ENCODE peak calls at places on chromosomes 5 and 9, in eight cellular contexts. N is NCI-H774, D is Calu3, C is iris pigment epithelial cell, M is HT-29, T is AG08395, R is skeletal muscle cell, V is psoas muscle. I is an unnamed sample.

GRCh38 chr9:106880863-106881262 is 17.9 kb downstream of the ZNF462 start:
- DNase-seq in V (peak), D (no peak), M (no peak), N (no peak), C (no peak), T (no peak), R (no peak), I (no peak)

GRCh38 chr5:160923927-160924705 is 72.1 kb upstream of the ATP10B start:
- DNase-seq in N (peak), R (no peak), C (no peak), M (peak), D (peak), T (no peak), V (no peak), I (no peak)

GRCh38 chr5:151663617-151664322 is 22.9 kb downstream of the SPARC start:
- DNase-seq in R (no peak), V (peak), C (no peak), N (no peak), T (no peak), M (no peak), D (no peak), I (no peak)

GRCh38 chr9:34328500-34328982 is 527 bp downstream of the KIF24 start:
- DNase-seq in N (no peak), C (no peak), D (no peak), T (no peak), R (no peak), M (no peak), V (no peak), I (no peak)

GRCh38 chr9:14051459-14051858 is 262.5 kb downstream of the NFIB start:
- DNase-seq in T (no peak), R (no peak), C (peak), M (no peak), V (no peak), N (no peak), D (no peak), I (no peak)

GRCh38 chr9:93648836-93649235 is 72.5 kb downstream of the PHF2 start:
- DNase-seq in N (no peak), T (no peak), R (no peak), V (no peak), C (no peak), M (no peak), D (no peak), I (no peak)

GRCh38 chr5:174610968-174611367 is 113.4 kb upstream of the MSX2 start:
- DNase-seq in T (no peak), V (peak), M (peak), C (peak), D (peak), R (no peak), N (no peak), I (no peak)

GRCh38 chr5:128512894-128513293 is 25.2 kb downstream of the FBN2 start:
- DNase-seq in T (no peak), D (no peak), R (no peak), N (no peak), V (no peak), C (no peak), M (no peak), I (no peak)

GRCh38 chr9:38423939-38424843 is at the start of gene IGFBPL1:
- DNase-seq in V (no peak), R (no peak), D (peak), M (no peak), C (peak), N (peak), T (peak), I (peak)

GRCh38 chr5:71714911-71715310 is 4.2 kb upstream of the CARTPT start:
- DNase-seq in N (no peak), T (no peak), V (no peak), D (no peak), R (no peak), M (no peak), C (no peak), I (no peak)

GRCh38 chr5:139637438-139638089 is 10.6 kb upstream of the CXXC5 start:
- DNase-seq in R (no peak), V (peak), D (peak), M (peak), C (peak), N (peak), T (peak), I (peak)

GRCh38 chr9:107491081-107492053 is 1.8 kb upstream of the KLF4 start:
- DNase-seq in D (peak), R (no peak), N (no peak), V (peak), C (no peak), T (no peak), M (no peak), I (no peak)